ENCODE peak calls at places on chromosomes 16 and 17, in eight cellular contexts. One of them, this sample, is unnamed.

GRCh38 chr16:1379863-1380174 is 28.1 kb downstream of the GNPTG start:
- DNase-seq in stimulated activated CD8-positive, alpha-beta memory T cell treated with anti-CD3 and anti-CD28 coated beads, Interleukin-4, amount 100 ng/mL, for 24 hours: no peak
- DNase-seq in T-helper 9 cell: no peak
- DNase-seq in cardiac fibroblast: no peak
- DNase-seq in effector memory CD4-positive, alpha-beta T cell: no peak
- DNase-seq in endodermal cell: peak; percentile 88
- DNase-seq in T47D: peak; percentile 59
- DNase-seq in EH: no peak
- DNase-seq in this sample: no peak

GRCh38 chr16:57799619-57800212 is 2.6 kb downstream of the KIFC3 start:
- DNase-seq in EH: no peak
- DNase-seq in effector memory CD4-positive, alpha-beta T cell: no peak
- DNase-seq in endodermal cell: peak; percentile 81
- DNase-seq in T47D: no peak
- DNase-seq in cardiac fibroblast: no peak
- DNase-seq in stimulated activated CD8-positive, alpha-beta memory T cell treated with anti-CD3 and anti-CD28 coated beads, Interleukin-4, amount 100 ng/mL, for 24 hours: no peak
- DNase-seq in T-helper 9 cell: no peak
- DNase-seq in this sample: no peak

GRCh38 chr16:24689128-24689527 is 40.3 kb upstream of the TNRC6A start:
- DNase-seq in T-helper 9 cell: no peak
- DNase-seq in cardiac fibroblast: peak; percentile 74
- DNase-seq in stimulated activated CD8-positive, alpha-beta memory T cell treated with anti-CD3 and anti-CD28 coated beads, Interleukin-4, amount 100 ng/mL, for 24 hours: no peak
- DNase-seq in EH: peak; percentile 69
- DNase-seq in effector memory CD4-positive, alpha-beta T cell: no peak
- DNase-seq in T47D: peak; percentile 73
- DNase-seq in endodermal cell: peak; percentile 70
- DNase-seq in this sample: peak; percentile 83

GRCh38 chr17:27572665-27573064 is 58.3 kb upstream of the LGALS9 start:
- DNase-seq in stimulated activated CD8-positive, alpha-beta memory T cell treated with anti-CD3 and anti-CD28 coated beads, Interleukin-4, amount 100 ng/mL, for 24 hours: peak; percentile 47
- DNase-seq in T47D: no peak
- DNase-seq in endodermal cell: peak; percentile 44
- DNase-seq in effector memory CD4-positive, alpha-beta T cell: no peak
- DNase-seq in EH: peak; percentile 52
- DNase-seq in T-helper 9 cell: no peak
- DNase-seq in cardiac fibroblast: no peak
- DNase-seq in this sample: no peak

GRCh38 chr17:76071497-76072148 is 694 bp downstream of the SRP68 start:
- DNase-seq in EH: no peak
- DNase-seq in endodermal cell: no peak
- DNase-seq in T47D: no peak
- DNase-seq in T-helper 9 cell: no peak
- DNase-seq in effector memory CD4-positive, alpha-beta T cell: no peak
- DNase-seq in stimulated activated CD8-positive, alpha-beta memory T cell treated with anti-CD3 and anti-CD28 coated beads, Interleukin-4, amount 100 ng/mL, for 24 hours: no peak
- DNase-seq in cardiac fibroblast: no peak
- DNase-seq in this sample: no peak

GRCh38 chr16:391885-392335 is 5.1 kb upstream of the NME4 start:
- DNase-seq in EH: peak; percentile 74
- DNase-seq in endodermal cell: peak; percentile 96
- DNase-seq in cardiac fibroblast: peak; percentile 71
- DNase-seq in T47D: peak; percentile 72
- DNase-seq in stimulated activated CD8-positive, alpha-beta memory T cell treated with anti-CD3 and anti-CD28 coated beads, Interleukin-4, amount 100 ng/mL, for 24 hours: peak; percentile 84
- DNase-seq in T-helper 9 cell: peak; percentile 55
- DNase-seq in effector memory CD4-positive, alpha-beta T cell: peak; percentile 53
- DNase-seq in this sample: peak; percentile 87

GRCh38 chr17:219696-220095 is 38.2 kb upstream of the DOC2B start:
- DNase-seq in stimulated activated CD8-positive, alpha-beta memory T cell treated with anti-CD3 and anti-CD28 coated beads, Interleukin-4, amount 100 ng/mL, for 24 hours: no peak
- DNase-seq in EH: no peak
- DNase-seq in endodermal cell: no peak
- DNase-seq in effector memory CD4-positive, alpha-beta T cell: no peak
- DNase-seq in T47D: no peak
- DNase-seq in T-helper 9 cell: no peak
- DNase-seq in cardiac fibroblast: no peak
- DNase-seq in this sample: no peak

GRCh38 chr17:64741924-64742670 is 80.0 kb upstream of the SMURF2 start:
- DNase-seq in stimulated activated CD8-positive, alpha-beta memory T cell treated with anti-CD3 and anti-CD28 coated beads, Interleukin-4, amount 100 ng/mL, for 24 hours: no peak
- DNase-seq in T47D: no peak
- DNase-seq in cardiac fibroblast: peak; percentile 85
- DNase-seq in endodermal cell: peak; percentile 77
- DNase-seq in T-helper 9 cell: no peak
- DNase-seq in EH: peak; percentile 90
- DNase-seq in effector memory CD4-positive, alpha-beta T cell: no peak
- DNase-seq in this sample: peak; percentile 60